ENCODE peak calls at places on chromosomes 5 and 9, in six cellular contexts. Z is H9, W is mesendoderm, F is IMR-90, N is mesenchymal stem cell, L is H1. D is an unnamed sample.

GRCh38 chr5:123170816-123171345 is 81.8 kb downstream of the PRDM6 start:
- DNase-seq in N (no peak), L (no peak), F (no peak), W (no peak), Z (no peak), D (no peak)

GRCh38 chr5:125455041-125455440 is 708.6 kb upstream of the ZNF608 start:
- DNase-seq in L (no peak), N (no peak), W (no peak), F (peak; percentile 53), Z (no peak), D (no peak)

GRCh38 chr5:26388946-26389345 is 649.4 kb downstream of the CDH9 start:
- DNase-seq in L (no peak), Z (no peak), W (no peak), N (no peak), F (no peak), D (no peak)

GRCh38 chr9:115369322-115369957 is 251.5 kb upstream of the TNC start:
- DNase-seq in L (no peak), Z (no peak), N (peak; percentile 82), F (peak; percentile 91), W (no peak), D (no peak)

GRCh38 chr5:178256746-178257145 is 24.1 kb upstream of the PHYKPL start:
- DNase-seq in Z (no peak), F (no peak), N (no peak), W (no peak), L (no peak), D (no peak)

GRCh38 chr5:57174128-57174849 is 430 bp downstream of the GPBP1 start:
- DNase-seq in Z (no peak), L (no peak), N (peak; percentile 57), F (no peak), W (peak; percentile 66), D (no peak)

GRCh38 chr9:107228648-107229047 is 54.4 kb upstream of the RAD23B start:
- DNase-seq in L (no peak), N (no peak), W (no peak), Z (no peak), F (no peak), D (no peak)

GRCh38 chr5:104540448-104540847 is 977.9 kb upstream of the NUDT12 start:
- DNase-seq in N (peak; percentile 51), W (no peak), Z (no peak), F (peak; percentile 58), L (no peak), D (no peak)

GRCh38 chr5:91332267-91333044 is 50.7 kb downstream of the ARRDC3 start:
- DNase-seq in Z (no peak), N (peak; percentile 66), F (peak; percentile 80), L (no peak), W (peak; percentile 87), D (no peak)

GRCh38 chr5:122463221-122463620 is 151.2 kb downstream of the SNCAIP start:
- DNase-seq in L (no peak), F (peak; percentile 87), N (peak; percentile 17), Z (no peak), W (no peak), D (no peak)

GRCh38 chr5:175305251-175305650 is 138.7 kb downstream of the DRD1 start:
- DNase-seq in F (no peak), W (no peak), N (no peak), Z (no peak), L (no peak), D (no peak)

GRCh38 chr5:40619406-40619805 is 60.3 kb upstream of the PTGER4 start:
- DNase-seq in W (no peak), Z (no peak), N (peak; percentile 6), L (no peak), F (no peak), D (no peak)

GRCh38 chr9:91162784-91163440 is 198.8 kb downstream of the AUH start:
- DNase-seq in F (no peak), W (peak; percentile 43), L (no peak), Z (no peak), N (peak; percentile 86), D (no peak)

GRCh38 chr5:101728933-101729332 is 567.2 kb downstream of the SLCO4C1 start:
- DNase-seq in Z (no peak), W (peak; percentile 46), L (no peak), N (peak; percentile 3), F (no peak), D (no peak)

GRCh38 chr5:81719743-81720142 is 31.2 kb downstream of the SSBP2 start:
- DNase-seq in Z (no peak), F (no peak), W (no peak), L (no peak), N (no peak), D (no peak)

GRCh38 chr9:29556317-29556716 is 1983.0 kb upstream of the C9orf72 start:
- DNase-seq in W (peak; percentile 2), N (peak; percentile 36), L (no peak), Z (no peak), F (no peak), D (no peak)

GRCh38 chr5:140322751-140323731 is 20.1 kb upstream of the PFDN1 start:
- DNase-seq in W (peak; percentile 96), N (peak; percentile 94), Z (no peak), L (no peak), F (peak; percentile 98), D (no peak)

GRCh38 chr9:80052830-80053229 is 481.1 kb downstream of the TLE4 start:
- DNase-seq in Z (no peak), W (no peak), F (no peak), N (no peak), L (no peak), D (no peak)

GRCh38 chr5:71922584-71923106 is 184.6 kb upstream of the MAP1B start:
- DNase-seq in F (peak; percentile 64), L (peak; percentile 50), N (peak; percentile 45), W (peak; percentile 95), Z (peak; percentile 37), D (no peak)

GRCh38 chr9:133101356-133102189 is 19.5 kb downstream of the RALGDS start:
- DNase-seq in W (no peak), F (no peak), N (no peak), Z (no peak), L (no peak), D (no peak)

GRCh38 chr5:134608555-134608954 is 24.1 kb downstream of the SAR1B start:
- DNase-seq in W (no peak), L (no peak), Z (no peak), N (no peak), F (no peak), D (no peak)

DNA sequence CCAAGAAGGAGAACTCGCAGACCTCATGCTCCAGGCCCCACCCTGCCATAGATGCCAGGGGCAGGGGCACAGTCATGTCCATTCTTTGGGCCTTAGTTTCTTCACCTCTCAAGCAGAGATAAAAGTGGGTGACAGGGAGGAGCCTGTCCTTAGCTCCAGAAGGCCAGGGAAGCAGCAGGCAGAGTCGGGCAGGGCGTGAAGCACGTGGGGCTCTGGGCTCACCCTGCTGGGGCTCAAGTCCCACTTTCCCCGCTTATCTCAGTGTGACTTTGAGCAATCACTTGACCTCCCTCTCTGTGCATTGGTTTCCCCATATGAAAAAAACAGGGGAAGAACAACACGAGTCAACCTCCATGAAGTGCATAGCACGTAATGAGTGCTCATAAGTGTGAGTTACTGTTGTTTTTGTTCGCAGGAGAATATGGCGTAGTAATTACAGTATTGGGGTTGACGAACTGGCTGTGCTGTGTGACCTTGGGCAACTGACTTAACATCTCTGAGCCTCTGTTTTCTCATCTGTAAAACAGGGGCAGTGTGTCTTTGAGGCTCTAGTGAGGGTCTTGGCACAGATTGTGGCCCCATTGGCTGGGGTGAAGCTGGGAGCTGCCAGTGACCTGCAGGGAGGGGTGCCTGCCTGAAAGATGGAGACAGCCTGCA is 39.9 kb upstream of the HAND1 start:
- DNase-seq in N (no peak), W (peak; percentile 81), L (no peak), Z (no peak), F (no peak), D (no peak)
- H2BK120ac ChIP-seq in N (no peak overlapping the region), W (peak overlapping the region; percentile 49), L (no peak overlapping the region), Z (no peak overlapping the region), F (no peak overlapping the region), D (no peak overlapping the region)

GRCh38 chr9:77647659-77648457 is at the start of gene GNA14:
- DNase-seq in F (no peak), N (peak; percentile 36), W (peak; percentile 70), Z (peak; percentile 64), L (no peak), D (peak; percentile 24)
- H2BK15ac ChIP-seq in F (no peak within 1 kb of the TSS), N (no peak within 1 kb of the TSS), W (no peak within 1 kb of the TSS), Z (no peak within 1 kb of the TSS), L (peak within 1 kb of the TSS; percentile 61), D (no peak within 1 kb of the TSS)

GRCh38 chr9:129415954-129416651 is 204.8 kb downstream of the C9orf50 start:
- DNase-seq in F (no peak), N (peak; percentile 34), W (no peak), L (no peak), Z (no peak), D (no peak)

GRCh38 chr9:129415031-129415953 is 205.6 kb downstream of the C9orf50 start:
- DNase-seq in N (peak; percentile 58), W (no peak), F (no peak), Z (no peak), L (no peak), D (no peak)

GRCh38 chr9:129413537-129414376 is 207.1 kb downstream of the C9orf50 start:
- DNase-seq in L (peak; percentile 74), Z (peak; percentile 96), F (peak; percentile 94), N (peak; percentile 98), W (peak; percentile 97), D (peak; percentile 94)

GRCh38 chr9:129412814-129413536 is 207.9 kb downstream of the C9orf50 start:
- DNase-seq in L (no peak), N (peak; percentile 97), F (peak; percentile 78), Z (no peak), W (peak; percentile 78), D (no peak)

DNA sequence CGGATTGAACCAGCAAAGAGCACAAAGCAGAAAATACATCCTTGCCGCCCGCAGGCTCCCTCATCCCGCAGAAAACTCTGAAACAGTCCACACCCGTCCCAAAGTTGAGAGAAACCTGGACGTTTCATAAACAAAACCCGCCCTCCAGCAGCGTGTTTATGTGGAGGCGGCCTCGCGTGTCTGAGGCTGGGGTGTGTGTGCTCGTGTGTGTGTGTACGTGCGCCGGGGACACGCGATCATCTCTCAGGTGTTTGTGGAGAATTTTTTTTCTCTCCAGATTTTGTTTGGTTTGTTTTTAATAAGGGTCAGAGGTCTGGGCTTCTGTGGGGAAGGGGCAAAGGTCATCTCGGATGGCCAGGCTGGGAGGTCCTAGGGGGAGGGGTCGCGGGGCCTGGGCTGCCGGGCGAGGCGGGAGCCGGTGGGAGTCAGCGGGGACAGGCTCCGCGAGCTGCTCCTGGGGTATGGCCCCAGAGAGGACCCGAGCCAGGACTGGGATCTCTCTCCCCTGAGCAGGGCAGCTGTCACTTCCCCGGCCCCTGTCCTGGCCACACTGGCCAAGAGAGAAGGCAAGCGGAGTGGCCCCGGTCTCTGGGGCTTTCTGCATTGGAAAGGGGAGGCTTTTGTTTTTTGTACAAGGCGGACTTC is 206.4 kb downstream of the C9orf50 start:
- DNase-seq in Z (no peak), N (peak; percentile 91), W (no peak), L (no peak), F (peak; percentile 63), D (peak; percentile 81)
- H2BK120ac ChIP-seq in Z (no peak overlapping the region), N (peak overlapping the region; percentile 100), W (peak overlapping the region; percentile 76), L (peak overlapping the region; percentile 92), F (peak overlapping the region; percentile 93), D (peak overlapping the region; percentile 99)

DNA sequence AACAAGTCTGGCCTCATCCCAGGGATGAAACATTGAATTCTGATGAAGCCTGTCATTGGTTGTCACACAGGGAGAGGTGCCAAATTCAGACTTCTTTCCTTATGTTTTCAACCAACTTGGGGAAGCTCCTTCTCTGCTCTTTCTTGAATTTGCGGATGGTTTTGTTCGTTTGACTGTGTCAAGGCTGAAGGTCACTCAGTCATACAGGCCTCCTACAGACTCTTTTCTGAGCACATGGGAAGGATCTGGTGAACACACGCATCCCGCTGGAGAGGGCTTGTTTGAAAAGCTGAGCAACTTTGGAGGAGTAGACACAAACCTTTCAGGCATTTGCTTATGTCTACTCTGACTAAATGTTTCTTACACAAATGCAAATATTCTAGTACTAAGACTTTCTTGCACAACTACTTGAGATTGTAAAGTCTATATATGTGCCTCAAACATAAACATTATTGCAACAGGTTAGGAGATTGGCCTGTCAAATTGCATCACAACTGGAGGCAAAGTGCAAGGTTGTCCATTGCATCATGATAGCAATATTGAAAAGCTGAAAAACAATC is 151.5 kb upstream of the NR3C1 start:
- DNase-seq in W (no peak), F (peak; percentile 84), L (no peak), Z (no peak), N (peak; percentile 83), D (no peak)
- H2BK15ac ChIP-seq in W (no peak overlapping the region), F (peak overlapping the region; percentile 53), L (no peak overlapping the region), Z (no peak overlapping the region), N (no peak overlapping the region), D (no peak overlapping the region)